ENCODE peak calls at places on chromosomes 6 and 20, in four cellular contexts. S is transverse colon; M is GM23248; N is naive thymus-derived CD4-positive, alpha-beta T cell. Q is an unnamed sample.
A peak's percentile ranks its signal among the peaks of the same experiment; 100 is the strongest.

GRCh38 chr20:37311710-37312355 is 22.4 kb downstream of the MANBAL start:
- DNase-seq in M (peak; percentile 78), N (no peak), S (no peak), Q (no peak)

GRCh38 chr6:35905141-35905785 is 15.6 kb downstream of the SRPK1 start:
- DNase-seq in M (no peak), N (no peak), S (no peak), Q (no peak)

GRCh38 chr20:32336918-32337347 is 21.2 kb upstream of the ASXL1 start:
- DNase-seq in N (peak; percentile 35), S (no peak), M (peak; percentile 65), Q (no peak)

GRCh38 chr6:28343898-28344677 is 5.7 kb upstream of the ZKSCAN3 start:
- DNase-seq in M (no peak), S (no peak), N (no peak), Q (no peak)

GRCh38 chr20:50003253-50003656 is 20.5 kb downstream of the SNAI1 start:
- DNase-seq in S (no peak), M (peak; percentile 92), N (no peak), Q (no peak)

GRCh38 chr6:22826961-22827360 is 257.6 kb downstream of the HDGFL1 start:
- DNase-seq in S (no peak), M (no peak), N (no peak), Q (no peak)

GRCh38 chr20:1819311-1820136 is 75.7 kb upstream of the SIRPA start:
- DNase-seq in S (peak; percentile 4), M (no peak), N (no peak), Q (no peak)

GRCh38 chr20:62700261-62700925 is 8.2 kb upstream of the NTSR1 start:
- DNase-seq in M (no peak), N (no peak), S (no peak), Q (no peak)

GRCh38 chr6:32854376-32855178 is 585 bp downstream of the PSMB9 start:
- DNase-seq in M (peak; percentile 71), S (peak; percentile 66), N (no peak), Q (no peak)

GRCh38 chr6:44237813-44238433 is 9.0 kb upstream of the HSP90AB1 start:
- DNase-seq in N (peak; percentile 85), S (peak; percentile 85), M (peak; percentile 86), Q (peak; percentile 70)

GRCh38 chr6:4905858-4906257 is 98.0 kb downstream of the RPP40 start:
- DNase-seq in M (no peak), S (no peak), N (no peak), Q (no peak)

GRCh38 chr6:106539931-106540330 is 89.4 kb downstream of the RTN4IP1 start:
- DNase-seq in M (no peak), N (no peak), S (no peak), Q (no peak)

GRCh38 chr6:105872244-105872643 is 213.9 kb upstream of the PRDM1 start:
- DNase-seq in N (no peak), S (peak; percentile 22), M (no peak), Q (no peak)

DNA sequence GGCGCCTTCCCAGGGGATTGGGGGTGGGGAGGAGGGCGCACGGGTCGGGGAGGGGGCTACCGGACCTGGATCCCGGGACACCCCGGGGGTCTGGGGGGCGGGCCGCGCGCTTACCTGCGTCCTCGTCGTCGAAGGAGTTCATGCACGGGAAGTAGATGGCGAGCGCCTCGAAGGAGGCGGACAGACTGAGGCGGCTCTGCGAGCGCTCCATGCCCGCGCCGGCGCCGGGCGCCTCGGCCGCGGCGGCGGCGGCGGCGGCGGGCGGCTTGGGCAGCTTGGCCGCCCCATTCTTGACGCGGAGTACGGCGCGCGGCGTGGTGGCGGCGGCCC is 320 bp downstream of the RIMS4 start:
- DNase-seq in M (peak; percentile 36), S (no peak), N (no peak), Q (no peak)
- H3K4me3 ChIP-seq in M (no peak overlapping the region), S (no peak overlapping the region), N (no peak overlapping the region), Q (no peak overlapping the region)

GRCh38 chr6:163717106-163717764 is 302.7 kb downstream of the QKI start:
- DNase-seq in N (no peak), S (no peak), M (no peak), Q (no peak)
- H3K4me1 ChIP-seq in N (no peaks in the 10 kb centered on the region), S (peaks cover 8% of the 10 kb centered on the region), M (no peaks in the 10 kb centered on the region), Q (no peaks in the 10 kb centered on the region)

DNA sequence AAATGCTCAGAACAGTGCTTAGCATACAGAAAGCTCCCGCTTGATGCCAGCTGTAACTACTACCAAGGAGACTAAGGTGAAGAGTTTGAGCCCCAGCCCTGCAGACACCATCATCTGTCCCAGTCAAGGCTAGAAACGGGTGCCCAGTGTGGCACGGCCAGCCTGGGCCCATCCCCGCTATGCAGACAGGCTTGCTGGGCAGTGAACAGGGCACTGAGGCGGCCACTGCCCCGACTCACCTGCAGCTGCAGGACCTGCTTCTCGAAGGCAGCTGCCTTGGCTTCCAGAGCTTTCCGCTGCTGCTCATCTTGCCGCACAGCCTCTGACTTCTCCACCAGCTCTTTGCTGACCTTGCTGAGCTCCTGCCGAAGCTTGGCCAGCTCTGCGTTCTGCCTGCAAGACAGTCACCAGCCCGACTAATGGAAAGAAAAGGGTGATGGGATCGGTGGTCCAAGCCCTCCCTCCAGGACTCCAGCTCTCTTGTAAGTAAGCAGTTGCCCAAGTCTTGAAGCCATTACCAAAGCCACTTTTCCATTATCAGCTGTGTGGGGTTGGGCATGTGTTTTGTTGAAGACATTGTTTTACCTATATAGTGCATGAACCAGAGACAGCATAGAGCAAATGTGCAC is 48.7 kb downstream of the RRBP1 start:
- DNase-seq in M (no peak), N (no peak), S (no peak), Q (no peak)
- H3K36me3 ChIP-seq in M (peaks cover 46% of the 10 kb centered on the region), N (peaks cover 79% of the 10 kb centered on the region), S (peaks cover 44% of the 10 kb centered on the region), Q (peaks cover 18% of the 10 kb centered on the region)

DNA sequence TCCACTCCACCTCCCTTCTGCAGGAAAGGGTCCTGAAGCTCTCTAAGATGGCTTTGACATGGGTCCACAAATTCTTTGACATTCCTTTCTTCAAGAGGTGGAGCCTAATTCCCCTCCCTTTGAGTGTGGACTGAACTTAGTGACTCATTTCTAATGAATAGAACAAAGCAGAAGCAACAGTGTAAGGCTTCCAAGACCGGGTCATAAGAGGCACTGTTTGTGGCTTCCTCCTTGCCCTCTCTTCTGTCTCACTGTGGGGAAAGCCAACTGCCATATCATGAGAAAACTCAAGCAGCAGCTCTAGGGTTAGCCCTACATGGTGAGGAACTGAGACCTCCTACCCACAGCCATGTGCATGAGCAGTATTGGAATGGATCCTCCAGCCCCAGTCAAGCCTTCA is 5.9 kb upstream of the CDK5RAP1 start:
- DNase-seq in N (no peak), S (no peak), M (peak; percentile 29), Q (no peak)
- H3K4me3 ChIP-seq in N (no peak overlapping the region), S (no peak overlapping the region), M (no peak overlapping the region), Q (no peak overlapping the region)

GRCh38 chr20:51412333-51412761 is 130.2 kb downstream of the NFATC2 start:
- DNase-seq in M (peak; percentile 71), N (no peak), S (no peak), Q (no peak)

GRCh38 chr20:51413753-51414323 is 128.7 kb downstream of the NFATC2 start:
- DNase-seq in S (no peak), M (no peak), N (no peak), Q (peak; percentile 52)

GRCh38 chr20:51410586-51411325 is 131.8 kb downstream of the NFATC2 start:
- DNase-seq in M (no peak), N (no peak), S (no peak), Q (no peak)

GRCh38 chr20:51411867-51412266 is 130.7 kb downstream of the NFATC2 start:
- DNase-seq in N (no peak), S (no peak), M (no peak), Q (no peak)

GRCh38 chr20:51412991-51413471 is 129.5 kb downstream of the NFATC2 start:
- DNase-seq in M (peak; percentile 65), S (no peak), N (no peak), Q (no peak)
- H3K4me1 ChIP-seq in M (peaks cover 8% of the 10 kb centered on the region), S (peaks cover 31% of the 10 kb centered on the region), N (peaks cover 93% of the 10 kb centered on the region), Q (peaks cover 45% of the 10 kb centered on the region)

GRCh38 chr6:158262755-158263154 is 49.5 kb upstream of the TULP4 start:
- DNase-seq in S (no peak), N (no peak), M (no peak), Q (no peak)
- H3K36me3 ChIP-seq in S (no peaks in the 10 kb centered on the region), N (no peaks in the 10 kb centered on the region), M (no peaks in the 10 kb centered on the region), Q (no peaks in the 10 kb centered on the region)

Q was measured in CD4-positive, CD25-positive, alpha-beta regulatory T cell.